ENCODE peak calls at places on chromosome 11, in four cellular contexts. One of them, this sample, is unnamed.
A peak's percentile ranks its signal among the peaks of the same experiment; 100 is the strongest.

GRCh38 chr11:120293038-120293800 is 31.9 kb upstream of the TLCD5 start:
- DNase-seq in IMR-90: no peak
- DNase-seq in transverse colon: no peak
- DNase-seq in stomach: no peak
- DNase-seq in this sample: no peak

GRCh38 chr11:126113515-126113957 is 50.9 kb upstream of the CDON start:
- DNase-seq in transverse colon: peak; percentile 90
- DNase-seq in IMR-90: peak; percentile 96
- DNase-seq in stomach: peak; percentile 93
- DNase-seq in this sample: no peak

GRCh38 chr11:6402061-6402470 is 11.8 kb downstream of the SMPD1 start:
- DNase-seq in IMR-90: no peak
- DNase-seq in transverse colon: no peak
- DNase-seq in stomach: no peak
- DNase-seq in this sample: no peak

GRCh38 chr11:97389270-97389669 is 999.5 kb downstream of the JRKL start:
- DNase-seq in transverse colon: no peak
- DNase-seq in stomach: no peak
- DNase-seq in IMR-90: no peak
- DNase-seq in this sample: no peak

GRCh38 chr11:131685906-131686305 is 315.5 kb downstream of the NTM start:
- DNase-seq in IMR-90: no peak
- DNase-seq in stomach: no peak
- DNase-seq in transverse colon: no peak
- DNase-seq in this sample: no peak

GRCh38 chr11:112255075-112255739 is 5.5 kb downstream of the PLET1 start:
- DNase-seq in IMR-90: peak; percentile 88
- DNase-seq in transverse colon: no peak
- DNase-seq in stomach: no peak
- DNase-seq in this sample: no peak

GRCh38 chr11:61147271-61147670 is 14.0 kb downstream of the VPS37C start:
- DNase-seq in IMR-90: no peak
- DNase-seq in transverse colon: no peak
- DNase-seq in stomach: no peak
- DNase-seq in this sample: no peak

GRCh38 chr11:93741882-93742226 is 382 bp downstream of the C11orf54 start:
- DNase-seq in stomach: peak; percentile 69
- DNase-seq in IMR-90: peak; percentile 68
- DNase-seq in transverse colon: peak; percentile 72
- DNase-seq in this sample: no peak

GRCh38 chr11:104325093-104325492 is 161.1 kb upstream of the PDGFD start:
- DNase-seq in IMR-90: no peak
- DNase-seq in transverse colon: no peak
- DNase-seq in stomach: no peak
- DNase-seq in this sample: no peak

GRCh38 chr11:32137263-32137662 is 46.4 kb downstream of the RCN1 start:
- DNase-seq in stomach: no peak
- DNase-seq in transverse colon: no peak
- DNase-seq in IMR-90: peak; percentile 99
- DNase-seq in this sample: no peak

GRCh38 chr11:112579282-112579681 is 318.6 kb upstream of the PLET1 start:
- DNase-seq in IMR-90: no peak
- DNase-seq in transverse colon: no peak
- DNase-seq in stomach: no peak
- DNase-seq in this sample: no peak

GRCh38 chr11:105937331-105937730 is 84.7 kb downstream of the MSANTD4 start:
- DNase-seq in IMR-90: peak; percentile 67
- DNase-seq in stomach: no peak
- DNase-seq in transverse colon: no peak
- DNase-seq in this sample: no peak

GRCh38 chr11:132186193-132186592 is 815.8 kb downstream of the NTM start:
- DNase-seq in transverse colon: no peak
- DNase-seq in stomach: no peak
- DNase-seq in IMR-90: no peak
- DNase-seq in this sample: no peak

GRCh38 chr11:9065614-9066431 is 25.6 kb downstream of the SCUBE2 start:
- DNase-seq in IMR-90: peak; percentile 24
- DNase-seq in transverse colon: no peak
- DNase-seq in stomach: no peak
- DNase-seq in this sample: no peak

GRCh38 chr11:45091563-45092392 is 54.7 kb upstream of the PRDM11 start:
- DNase-seq in transverse colon: no peak
- DNase-seq in stomach: no peak
- DNase-seq in IMR-90: no peak
- DNase-seq in this sample: no peak

GRCh38 chr11:106986673-106987072 is 31.6 kb downstream of the GUCY1A2 start:
- DNase-seq in transverse colon: no peak
- DNase-seq in IMR-90: no peak
- DNase-seq in stomach: no peak
- DNase-seq in this sample: no peak

GRCh38 chr11:8558436-8558835 is 35.6 kb downstream of the STK33 start:
- DNase-seq in stomach: no peak
- DNase-seq in transverse colon: no peak
- DNase-seq in IMR-90: no peak
- DNase-seq in this sample: no peak

GRCh38 chr11:69915501-69916250 is 96.5 kb upstream of the FGF3 start:
- DNase-seq in IMR-90: peak; percentile 76
- DNase-seq in stomach: peak; percentile 85
- DNase-seq in transverse colon: peak; percentile 79
- DNase-seq in this sample: no peak

GRCh38 chr11:133924661-133925060 is 32.1 kb downstream of the IGSF9B start:
- DNase-seq in transverse colon: no peak
- DNase-seq in stomach: no peak
- DNase-seq in IMR-90: no peak
- DNase-seq in this sample: no peak

GRCh38 chr11:71139516-71140205 is 112.7 kb downstream of the SHANK2 start:
- DNase-seq in transverse colon: no peak
- DNase-seq in stomach: peak; percentile 84
- DNase-seq in IMR-90: peak; percentile 26
- DNase-seq in this sample: peak; percentile 82

GRCh38 chr11:58977470-58977869 is 38.2 kb downstream of the GLYATL1 start:
- DNase-seq in stomach: no peak
- DNase-seq in transverse colon: no peak
- DNase-seq in IMR-90: no peak
- DNase-seq in this sample: no peak

GRCh38 chr11:44319552-44320288 is 9.8 kb upstream of the ALX4 start:
- DNase-seq in stomach: no peak
- DNase-seq in transverse colon: no peak
- DNase-seq in IMR-90: no peak
- DNase-seq in this sample: no peak

GRCh38 chr11:21264125-21264524 is 594.7 kb downstream of the NELL1 start:
- DNase-seq in transverse colon: no peak
- DNase-seq in stomach: no peak
- DNase-seq in IMR-90: no peak
- DNase-seq in this sample: no peak

GRCh38 chr11:118264568-118265470 is 722 bp upstream of the MPZL2 start:
- DNase-seq in stomach: no peak
- DNase-seq in transverse colon: no peak
- DNase-seq in IMR-90: no peak
- DNase-seq in this sample: no peak

GRCh38 chr11:48055292-48056132 is 75.2 kb downstream of the PTPRJ start:
- DNase-seq in stomach: peak; percentile 72
- DNase-seq in IMR-90: peak; percentile 47
- DNase-seq in transverse colon: peak; percentile 63
- DNase-seq in this sample: no peak

GRCh38 chr11:57974830-57975229 is 48.9 kb upstream of the OR9Q1 start:
- DNase-seq in IMR-90: no peak
- DNase-seq in transverse colon: no peak
- DNase-seq in stomach: no peak
- DNase-seq in this sample: no peak

GRCh38 chr11:117807482-117808272 is 10.7 kb upstream of the DSCAML1 start:
- DNase-seq in IMR-90: peak; percentile 51
- DNase-seq in stomach: peak; percentile 85
- DNase-seq in transverse colon: peak; percentile 84
- DNase-seq in this sample: peak; percentile 28

GRCh38 chr11:70456921-70457532 is 58.7 kb downstream of the CTTN start:
- DNase-seq in transverse colon: no peak
- DNase-seq in stomach: no peak
- DNase-seq in IMR-90: peak; percentile 31
- DNase-seq in this sample: peak; percentile 48

GRCh38 chr11:116513894-116514293 is 258.9 kb downstream of the BUD13 start:
- DNase-seq in transverse colon: peak; percentile 46
- DNase-seq in IMR-90: peak; percentile 28
- DNase-seq in stomach: no peak
- DNase-seq in this sample: no peak

GRCh38 chr11:43944761-43945311 is 2.4 kb downstream of the C11orf96 start:
- DNase-seq in IMR-90: peak; percentile 27
- DNase-seq in stomach: peak; percentile 78
- DNase-seq in transverse colon: peak; percentile 75
- DNase-seq in this sample: no peak

GRCh38 chr11:113923572-113923971 is 19.0 kb downstream of the HTR3B start:
- DNase-seq in transverse colon: no peak
- DNase-seq in stomach: no peak
- DNase-seq in IMR-90: no peak
- DNase-seq in this sample: no peak

GRCh38 chr11:114166389-114166788 is 106.9 kb downstream of the ZBTB16 start:
- DNase-seq in transverse colon: no peak
- DNase-seq in IMR-90: no peak
- DNase-seq in stomach: no peak
- DNase-seq in this sample: no peak

GRCh38 chr11:10731064-10731680 is 19.9 kb upstream of the CTR9 start:
- DNase-seq in stomach: no peak
- DNase-seq in IMR-90: peak; percentile 36
- DNase-seq in transverse colon: no peak
- DNase-seq in this sample: no peak

GRCh38 chr11:13629752-13630151 is 38.7 kb upstream of the FAR1 start:
- DNase-seq in transverse colon: no peak
- DNase-seq in stomach: no peak
- DNase-seq in IMR-90: no peak
- DNase-seq in this sample: no peak

GRCh38 chr11:60971520-60971919 is at the start of gene CD6:
- DNase-seq in transverse colon: peak; percentile 29
- DNase-seq in IMR-90: no peak
- DNase-seq in stomach: no peak
- DNase-seq in this sample: no peak

GRCh38 chr11:44133335-44133946 is 38.0 kb downstream of the EXT2 start:
- DNase-seq in transverse colon: no peak
- DNase-seq in IMR-90: peak; percentile 59
- DNase-seq in stomach: no peak
- DNase-seq in this sample: no peak

GRCh38 chr11:65558785-65559509 is 788 bp upstream of the LTBP3 start:
- DNase-seq in transverse colon: no peak
- DNase-seq in IMR-90: peak; percentile 33
- DNase-seq in stomach: peak; percentile 44
- DNase-seq in this sample: peak; percentile 56
- H3K27ac ChIP-seq in transverse colon: peak overlapping the region; percentile 92
- H3K27ac ChIP-seq in IMR-90: peak overlapping the region; percentile 87
- H3K27ac ChIP-seq in stomach: peak overlapping the region; percentile 94
- H3K27ac ChIP-seq in this sample: peak overlapping the region; percentile 97

GRCh38 chr11:64084962-64085710 is 49.4 kb downstream of the FLRT1 start:
- DNase-seq in transverse colon: peak; percentile 39
- DNase-seq in IMR-90: no peak
- DNase-seq in stomach: peak; percentile 45
- DNase-seq in this sample: no peak
- H3K27ac ChIP-seq in transverse colon: no peak overlapping the region
- H3K27ac ChIP-seq in IMR-90: no peak overlapping the region
- H3K27ac ChIP-seq in stomach: no peak overlapping the region
- H3K27ac ChIP-seq in this sample: no peak overlapping the region

DNA sequence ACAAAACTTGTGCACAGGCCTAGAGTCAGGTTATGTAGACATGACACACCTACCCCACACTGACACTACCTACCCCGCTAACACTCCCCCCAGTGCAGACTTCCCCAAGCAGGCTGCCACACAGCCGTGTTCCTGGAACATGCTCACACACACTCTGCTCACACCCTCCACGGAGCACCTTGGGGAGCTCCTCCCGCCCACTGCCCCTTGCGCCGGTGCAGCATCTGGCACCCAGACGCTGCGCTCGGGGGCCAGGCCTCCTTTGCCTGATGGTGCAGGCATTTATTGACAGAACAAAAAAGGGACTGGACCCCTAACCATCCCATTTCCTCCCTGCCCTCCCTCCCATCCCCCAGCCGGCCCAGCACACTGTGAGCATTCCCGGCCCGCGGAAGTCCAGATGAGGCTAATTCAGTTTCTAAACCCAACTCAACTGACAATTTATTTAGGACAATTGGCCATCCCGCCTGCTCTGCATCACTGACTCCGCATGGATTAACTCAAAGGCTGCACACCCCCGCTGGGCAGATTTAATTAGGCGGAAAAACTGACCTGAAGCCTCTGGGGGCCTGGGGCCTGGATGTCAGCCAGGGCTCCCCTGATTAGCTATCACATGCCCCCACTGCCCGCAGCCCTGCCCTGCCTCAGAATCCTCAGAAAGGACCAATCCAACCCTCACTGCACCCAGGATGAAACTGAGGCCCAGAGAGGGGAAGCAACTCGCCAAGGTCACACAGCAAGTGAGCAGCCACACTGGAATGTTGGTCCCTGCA is 30.1 kb downstream of the KCNC1 start:
- DNase-seq in transverse colon: no peak
- DNase-seq in stomach: no peak
- DNase-seq in IMR-90: no peak
- DNase-seq in this sample: no peak
- H3K27ac ChIP-seq in transverse colon: no peak overlapping the region
- H3K27ac ChIP-seq in stomach: no peak overlapping the region
- H3K27ac ChIP-seq in IMR-90: no peak overlapping the region
- H3K27ac ChIP-seq in this sample: no peak overlapping the region

GRCh38 chr11:100557830-100558611 is 129.1 kb upstream of the ARHGAP42 start:
- DNase-seq in stomach: no peak
- DNase-seq in IMR-90: peak; percentile 63
- DNase-seq in transverse colon: no peak
- DNase-seq in this sample: no peak

GRCh38 chr11:100560606-100561005 is 126.5 kb upstream of the ARHGAP42 start:
- DNase-seq in IMR-90: no peak
- DNase-seq in transverse colon: no peak
- DNase-seq in stomach: no peak
- DNase-seq in this sample: no peak

GRCh38 chr11:100561325-100561724 is 125.8 kb upstream of the ARHGAP42 start:
- DNase-seq in IMR-90: peak; percentile 22
- DNase-seq in stomach: no peak
- DNase-seq in transverse colon: no peak
- DNase-seq in this sample: no peak

GRCh38 chr11:100563541-100564280 is 123.4 kb upstream of the ARHGAP42 start:
- DNase-seq in transverse colon: no peak
- DNase-seq in stomach: no peak
- DNase-seq in IMR-90: peak; percentile 45
- DNase-seq in this sample: no peak

DNA sequence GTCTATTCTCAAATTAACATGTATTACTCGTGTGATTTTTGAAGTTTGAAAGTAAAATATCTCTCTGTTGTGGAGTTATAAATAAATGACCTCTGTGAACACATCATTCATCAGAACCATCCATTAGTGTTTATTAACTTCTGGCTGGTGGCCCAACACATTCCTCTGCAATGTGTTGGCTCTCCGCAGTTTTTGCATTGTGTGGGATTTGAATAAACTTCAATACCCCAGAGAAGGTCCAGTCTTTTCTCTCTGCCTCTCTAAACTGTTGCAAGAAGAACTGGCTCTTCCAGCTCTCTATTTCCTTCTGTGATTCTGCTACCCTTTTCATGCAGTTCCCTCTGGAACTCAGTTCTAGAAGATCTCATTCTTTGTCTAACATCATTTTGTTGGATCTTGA is 125.0 kb upstream of the ARHGAP42 start:
- DNase-seq in transverse colon: no peak
- DNase-seq in IMR-90: peak; percentile 86
- DNase-seq in stomach: no peak
- DNase-seq in this sample: no peak
- H3K27ac ChIP-seq in transverse colon: no peak overlapping the region
- H3K27ac ChIP-seq in IMR-90: no peak overlapping the region
- H3K27ac ChIP-seq in stomach: no peak overlapping the region
- H3K27ac ChIP-seq in this sample: no peak overlapping the region